ENCODE peak calls at places on chromosomes 5 and 9, in four cellular contexts. One of them, this sample, is unnamed.

GRCh38 chr9:134406366-134407122 is 80.3 kb downstream of the RXRA start:
- DNase-seq in kidney: no peak
- DNase-seq in heart right ventricle: peak; percentile 39
- DNase-seq in GM12865: no peak
- DNase-seq in this sample: no peak

GRCh38 chr5:92634883-92635282 is 946.1 kb downstream of the NR2F1-AS1 start:
- DNase-seq in kidney: peak; percentile 15
- DNase-seq in heart right ventricle: no peak
- DNase-seq in GM12865: no peak
- DNase-seq in this sample: no peak

GRCh38 chr9:101671567-101671966 is 66.9 kb downstream of the GRIN3A start:
- DNase-seq in kidney: no peak
- DNase-seq in heart right ventricle: no peak
- DNase-seq in GM12865: no peak
- DNase-seq in this sample: no peak

GRCh38 chr9:18730241-18730640 is 256.3 kb downstream of the ADAMTSL1 start:
- DNase-seq in kidney: no peak
- DNase-seq in heart right ventricle: no peak
- DNase-seq in GM12865: no peak
- DNase-seq in this sample: no peak

GRCh38 chr5:14061106-14061505 is 82.0 kb upstream of the TRIO start:
- DNase-seq in kidney: no peak
- DNase-seq in heart right ventricle: no peak
- DNase-seq in GM12865: peak; percentile 10
- DNase-seq in this sample: no peak

GRCh38 chr5:94916619-94917018 is 298.1 kb downstream of the SLF1 start:
- DNase-seq in kidney: no peak
- DNase-seq in heart right ventricle: no peak
- DNase-seq in GM12865: no peak
- DNase-seq in this sample: no peak

GRCh38 chr5:82748688-82749091 is 328.5 kb downstream of the TMEM167A start:
- DNase-seq in kidney: no peak
- DNase-seq in heart right ventricle: no peak
- DNase-seq in GM12865: peak; percentile 14
- DNase-seq in this sample: peak; percentile 16

GRCh38 chr5:7837401-7837800 is 13.5 kb downstream of the CFAP90 start:
- DNase-seq in kidney: no peak
- DNase-seq in heart right ventricle: no peak
- DNase-seq in GM12865: no peak
- DNase-seq in this sample: no peak

GRCh38 chr5:78734094-78734845 is 85.7 kb upstream of the LHFPL2 start:
- DNase-seq in kidney: no peak
- DNase-seq in heart right ventricle: no peak
- DNase-seq in GM12865: no peak
- DNase-seq in this sample: no peak

GRCh38 chr5:74543162-74543995 is 97.1 kb downstream of the ENC1 start:
- DNase-seq in kidney: peak; percentile 69
- DNase-seq in heart right ventricle: no peak
- DNase-seq in GM12865: no peak
- DNase-seq in this sample: peak; percentile 94

GRCh38 chr5:98110270-98110669 is 663.2 kb upstream of the RGMB start:
- DNase-seq in kidney: no peak
- DNase-seq in heart right ventricle: no peak
- DNase-seq in GM12865: no peak
- DNase-seq in this sample: peak; percentile 93

GRCh38 chr5:113606298-113607134 is 93.0 kb downstream of the YTHDC2 start:
- DNase-seq in kidney: peak; percentile 64
- DNase-seq in heart right ventricle: peak; percentile 53
- DNase-seq in GM12865: peak; percentile 47
- DNase-seq in this sample: peak; percentile 37

GRCh38 chr5:56202483-56202882 is 30.6 kb downstream of the ANKRD55 start:
- DNase-seq in kidney: no peak
- DNase-seq in heart right ventricle: no peak
- DNase-seq in GM12865: no peak
- DNase-seq in this sample: no peak

GRCh38 chr9:123679330-123679987 is 250.5 kb downstream of the DENND1A start:
- DNase-seq in kidney: no peak
- DNase-seq in heart right ventricle: no peak
- DNase-seq in GM12865: peak; percentile 94
- DNase-seq in this sample: no peak

GRCh38 chr5:37043693-37044092 is 167.1 kb downstream of the NIPBL start:
- DNase-seq in kidney: no peak
- DNase-seq in heart right ventricle: no peak
- DNase-seq in GM12865: peak; percentile 5
- DNase-seq in this sample: no peak

GRCh38 chr5:174311531-174312269 is 266.2 kb downstream of the NSG2 start:
- DNase-seq in kidney: peak; percentile 88
- DNase-seq in heart right ventricle: peak; percentile 61
- DNase-seq in GM12865: peak; percentile 73
- DNase-seq in this sample: no peak

GRCh38 chr5:160799160-160799559 is 52.9 kb downstream of the ATP10B start:
- DNase-seq in kidney: no peak
- DNase-seq in heart right ventricle: no peak
- DNase-seq in GM12865: peak; percentile 29
- DNase-seq in this sample: no peak

GRCh38 chr9:91948423-91949292 is 1.4 kb downstream of the ROR2 start:
- DNase-seq in kidney: peak; percentile 85
- DNase-seq in heart right ventricle: no peak
- DNase-seq in GM12865: no peak
- DNase-seq in this sample: peak; percentile 22

GRCh38 chr9:136565075-136565721 is 19.4 kb upstream of the NOTCH1 start:
- DNase-seq in kidney: peak; percentile 85
- DNase-seq in heart right ventricle: peak; percentile 82
- DNase-seq in GM12865: no peak
- DNase-seq in this sample: peak; percentile 33

GRCh38 chr5:132790201-132790870 is 13.3 kb upstream of the SEPTIN8 start:
- DNase-seq in kidney: no peak
- DNase-seq in heart right ventricle: no peak
- DNase-seq in GM12865: no peak
- DNase-seq in this sample: no peak

GRCh38 chr5:170397059-170397458 is 7.9 kb upstream of the KCNMB1 start:
- DNase-seq in kidney: no peak
- DNase-seq in heart right ventricle: no peak
- DNase-seq in GM12865: no peak
- DNase-seq in this sample: no peak

GRCh38 chr5:94893404-94894145 is 275.1 kb downstream of the SLF1 start:
- DNase-seq in kidney: no peak
- DNase-seq in heart right ventricle: no peak
- DNase-seq in GM12865: peak; percentile 10
- DNase-seq in this sample: peak; percentile 18

GRCh38 chr5:171770153-171770552 is 15.5 kb upstream of the SMIM23 start:
- DNase-seq in kidney: no peak
- DNase-seq in heart right ventricle: no peak
- DNase-seq in GM12865: no peak
- DNase-seq in this sample: no peak

GRCh38 chr5:83715316-83716060 is 5.2 kb downstream of the HAPLN1 start:
- DNase-seq in kidney: no peak
- DNase-seq in heart right ventricle: no peak
- DNase-seq in GM12865: no peak
- DNase-seq in this sample: no peak

GRCh38 chr5:169628891-169629290 is 8.2 kb upstream of the DOCK2 start:
- DNase-seq in kidney: no peak
- DNase-seq in heart right ventricle: no peak
- DNase-seq in GM12865: no peak
- DNase-seq in this sample: peak; percentile 78

DNA sequence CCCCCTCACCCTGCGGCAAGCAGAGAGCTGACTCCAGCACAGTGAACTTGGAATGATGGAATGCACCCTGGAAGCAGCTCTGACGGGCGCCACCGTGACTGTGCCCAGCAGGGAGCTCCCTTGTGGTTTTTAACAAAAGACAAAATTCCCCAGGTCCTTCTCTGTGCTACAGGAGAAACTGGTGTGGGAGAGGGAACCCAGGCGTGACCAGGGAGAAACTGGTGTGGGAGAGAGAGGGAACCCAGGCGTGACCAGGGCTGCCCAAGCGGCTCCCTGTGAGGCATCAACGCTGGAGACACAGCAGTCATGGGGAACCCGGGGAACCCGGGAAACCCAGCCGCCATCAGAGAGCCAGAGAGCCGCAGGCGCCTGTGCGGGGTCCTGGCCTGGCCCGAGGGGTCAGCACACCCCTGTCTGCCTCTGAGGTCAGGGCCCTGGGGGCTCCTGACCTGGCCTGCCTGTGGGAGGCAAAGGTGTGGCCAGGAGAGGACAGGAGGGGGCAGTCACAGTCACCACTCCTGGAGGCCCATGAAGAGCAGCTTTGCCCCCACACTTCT is 3.1 kb upstream of the AHRR start:
- DNase-seq in kidney: no peak
- DNase-seq in heart right ventricle: no peak
- DNase-seq in GM12865: no peak
- DNase-seq in this sample: peak; percentile 49
- TF ChIP-seq CTCF in kidney: no peak
- TF ChIP-seq CTCF in heart right ventricle: no peak
- TF ChIP-seq CTCF in GM12865: no peak
- TF ChIP-seq CTCF in this sample: no peak

GRCh38 chr5:68995847-68996204 is 98.0 kb upstream of the SLC30A5 start:
- DNase-seq in kidney: no peak
- DNase-seq in heart right ventricle: no peak
- DNase-seq in GM12865: no peak
- DNase-seq in this sample: no peak

GRCh38 chr5:69001605-69002004 is 92.2 kb upstream of the SLC30A5 start:
- DNase-seq in kidney: no peak
- DNase-seq in heart right ventricle: no peak
- DNase-seq in GM12865: no peak
- DNase-seq in this sample: no peak

GRCh38 chr5:69004127-69004526 is 89.7 kb upstream of the SLC30A5 start:
- DNase-seq in kidney: no peak
- DNase-seq in heart right ventricle: no peak
- DNase-seq in GM12865: no peak
- DNase-seq in this sample: no peak

GRCh38 chr5:68999181-68999580 is 94.6 kb upstream of the SLC30A5 start:
- DNase-seq in kidney: no peak
- DNase-seq in heart right ventricle: no peak
- DNase-seq in GM12865: no peak
- DNase-seq in this sample: no peak

GRCh38 chr5:69000216-69000615 is 93.6 kb upstream of the SLC30A5 start:
- DNase-seq in kidney: no peak
- DNase-seq in heart right ventricle: no peak
- DNase-seq in GM12865: no peak
- DNase-seq in this sample: no peak
- H3K4me3 ChIP-seq in kidney: no peak overlapping the region
- H3K4me3 ChIP-seq in heart right ventricle: no peak overlapping the region
- H3K4me3 ChIP-seq in GM12865: no peak overlapping the region
- H3K4me3 ChIP-seq in this sample: no peak overlapping the region

DNA sequence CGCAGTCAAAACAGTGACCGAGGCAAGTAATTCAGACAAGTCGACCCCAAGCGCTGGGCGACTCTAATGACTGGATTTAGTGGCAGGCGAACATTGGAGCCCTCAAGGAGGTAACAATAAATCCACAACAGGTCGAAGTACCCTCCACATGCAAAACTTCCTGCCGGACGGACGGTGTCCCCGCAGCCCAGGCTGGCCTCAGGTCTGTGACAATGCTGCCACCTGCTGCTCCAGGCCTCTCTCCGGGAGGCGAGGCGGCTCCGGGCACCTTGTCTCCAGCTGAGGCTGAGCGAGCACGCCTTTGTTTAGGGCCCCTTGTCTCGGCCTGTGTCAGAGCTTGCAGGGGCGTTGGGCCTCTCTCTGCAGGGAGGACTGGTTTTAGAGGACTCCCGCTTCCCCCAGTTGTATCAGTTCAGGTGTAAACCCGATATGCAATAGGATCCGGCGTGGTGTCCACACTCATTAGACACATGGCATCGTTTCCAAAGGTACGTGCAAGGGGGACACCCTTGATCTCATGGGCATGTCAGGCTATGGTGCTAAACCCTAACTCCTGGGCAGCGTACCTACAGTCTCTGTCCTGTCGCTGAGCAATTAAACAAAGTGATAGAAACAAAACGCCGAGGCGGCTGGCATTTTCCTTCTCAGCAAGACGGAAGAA is 628.0 kb upstream of the ADAMTS16 start:
- DNase-seq in kidney: peak; percentile 88
- DNase-seq in heart right ventricle: peak; percentile 7
- DNase-seq in GM12865: no peak
- DNase-seq in this sample: peak; percentile 10
- TF ChIP-seq CTCF in kidney: peak; percentile 50
- TF ChIP-seq CTCF in heart right ventricle: peak; percentile 52
- TF ChIP-seq CTCF in GM12865: no peak
- TF ChIP-seq CTCF in this sample: peak; percentile 21

GRCh38 chr5:150356575-150357284 is 767 bp upstream of the TCOF1 start:
- DNase-seq in kidney: peak; percentile 37
- DNase-seq in heart right ventricle: no peak
- DNase-seq in GM12865: no peak
- DNase-seq in this sample: no peak
- H3K4me3 ChIP-seq in kidney: peak overlapping the region; percentile 74
- H3K4me3 ChIP-seq in heart right ventricle: peak overlapping the region; percentile 91
- H3K4me3 ChIP-seq in GM12865: peak overlapping the region; percentile 44
- H3K4me3 ChIP-seq in this sample: peak overlapping the region; percentile 81

GRCh38 chr5:136063778-136064465 is 35.1 kb downstream of the TGFBI start:
- DNase-seq in kidney: no peak
- DNase-seq in heart right ventricle: no peak
- DNase-seq in GM12865: no peak
- DNase-seq in this sample: no peak

GRCh38 chr5:136065588-136065987 is 36.8 kb downstream of the TGFBI start:
- DNase-seq in kidney: no peak
- DNase-seq in heart right ventricle: no peak
- DNase-seq in GM12865: no peak
- DNase-seq in this sample: no peak

GRCh38 chr5:136062563-136063274 is 33.9 kb downstream of the TGFBI start:
- DNase-seq in kidney: no peak
- DNase-seq in heart right ventricle: no peak
- DNase-seq in GM12865: peak; percentile 80
- DNase-seq in this sample: no peak

GRCh38 chr5:136066705-136067271 is 38.0 kb downstream of the TGFBI start:
- DNase-seq in kidney: no peak
- DNase-seq in heart right ventricle: peak; percentile 57
- DNase-seq in GM12865: no peak
- DNase-seq in this sample: peak; percentile 71

GRCh38 chr5:136064510-136064909 is 35.7 kb downstream of the TGFBI start:
- DNase-seq in kidney: no peak
- DNase-seq in heart right ventricle: no peak
- DNase-seq in GM12865: no peak
- DNase-seq in this sample: peak; percentile 40
- TF ChIP-seq CTCF in kidney: no peak
- TF ChIP-seq CTCF in heart right ventricle: peak; percentile 19
- TF ChIP-seq CTCF in GM12865: peak; percentile 22
- TF ChIP-seq CTCF in this sample: peak; percentile 13

GRCh38 chr5:42951169-42951846 is 88.8 kb downstream of the ANXA2R start:
- DNase-seq in kidney: peak; percentile 84
- DNase-seq in heart right ventricle: peak; percentile 50
- DNase-seq in GM12865: peak; percentile 87
- DNase-seq in this sample: peak; percentile 44

GRCh38 chr5:42949348-42950090 is 90.6 kb downstream of the ANXA2R start:
- DNase-seq in kidney: peak; percentile 83
- DNase-seq in heart right ventricle: peak; percentile 70
- DNase-seq in GM12865: peak; percentile 90
- DNase-seq in this sample: peak; percentile 81

GRCh38 chr5:42951847-42952411 is 88.2 kb downstream of the ANXA2R start:
- DNase-seq in kidney: no peak
- DNase-seq in heart right ventricle: peak; percentile 19
- DNase-seq in GM12865: peak; percentile 67
- DNase-seq in this sample: no peak

GRCh38 chr5:42950091-42950465 is 90.0 kb downstream of the ANXA2R start:
- DNase-seq in kidney: no peak
- DNase-seq in heart right ventricle: no peak
- DNase-seq in GM12865: no peak
- DNase-seq in this sample: no peak

GRCh38 chr5:42950466-42951168 is 89.5 kb downstream of the ANXA2R start:
- DNase-seq in kidney: no peak
- DNase-seq in heart right ventricle: peak; percentile 81
- DNase-seq in GM12865: peak; percentile 83
- DNase-seq in this sample: peak; percentile 100
- H3K4me3 ChIP-seq in kidney: peak overlapping the region; percentile 55
- H3K4me3 ChIP-seq in heart right ventricle: peak overlapping the region; percentile 40
- H3K4me3 ChIP-seq in GM12865: peak overlapping the region; percentile 75
- H3K4me3 ChIP-seq in this sample: peak overlapping the region; percentile 69

GRCh38 chr9:13278368-13279246 is 885 bp downstream of the MPDZ start:
- DNase-seq in kidney: peak; percentile 84
- DNase-seq in heart right ventricle: peak; percentile 71
- DNase-seq in GM12865: no peak
- DNase-seq in this sample: peak; percentile 80
- TF ChIP-seq CTCF in kidney: no peak
- TF ChIP-seq CTCF in heart right ventricle: no peak
- TF ChIP-seq CTCF in GM12865: no peak
- TF ChIP-seq CTCF in this sample: no peak